ENCODE peak calls at places on chromosomes 7 and 10, in seven cellular contexts. One of them, this sample, is unnamed.

GRCh38 chr7:142177869-142178268 is 66.4 kb downstream of the MGAM2 start:
- DNase-seq in breast epithelium: no peak
- DNase-seq in body of pancreas: no peak
- DNase-seq in A549: no peak
- DNase-seq in spleen: no peak
- DNase-seq in heart left ventricle: no peak
- DNase-seq in IMR-90: no peak
- DNase-seq in this sample: no peak

GRCh38 chr10:32077896-32078295 is 21.7 kb upstream of the KIF5B start:
- DNase-seq in spleen: no peak
- DNase-seq in A549: no peak
- DNase-seq in heart left ventricle: no peak
- DNase-seq in body of pancreas: no peak
- DNase-seq in IMR-90: peak; percentile 72
- DNase-seq in breast epithelium: no peak
- DNase-seq in this sample: no peak

GRCh38 chr7:105256621-105257283 is 132.0 kb downstream of the SRPK2 start:
- DNase-seq in body of pancreas: no peak
- DNase-seq in IMR-90: no peak
- DNase-seq in spleen: no peak
- DNase-seq in breast epithelium: peak; percentile 32
- DNase-seq in heart left ventricle: no peak
- DNase-seq in A549: no peak
- DNase-seq in this sample: no peak

GRCh38 chr10:119680668-119681070 is 29.5 kb downstream of the BAG3 start:
- DNase-seq in body of pancreas: no peak
- DNase-seq in breast epithelium: peak; percentile 79
- DNase-seq in A549: no peak
- DNase-seq in IMR-90: peak; percentile 30
- DNase-seq in spleen: no peak
- DNase-seq in heart left ventricle: no peak
- DNase-seq in this sample: no peak

GRCh38 chr7:131011437-131011752 is 277.4 kb upstream of the KLF14 start:
- DNase-seq in breast epithelium: no peak
- DNase-seq in heart left ventricle: no peak
- DNase-seq in IMR-90: no peak
- DNase-seq in spleen: peak; percentile 84
- DNase-seq in A549: no peak
- DNase-seq in body of pancreas: no peak
- DNase-seq in this sample: peak; percentile 88

GRCh38 chr10:12876266-12876665 is 125.2 kb downstream of the CCDC3 start:
- DNase-seq in heart left ventricle: no peak
- DNase-seq in breast epithelium: no peak
- DNase-seq in body of pancreas: no peak
- DNase-seq in IMR-90: no peak
- DNase-seq in spleen: no peak
- DNase-seq in A549: no peak
- DNase-seq in this sample: no peak

GRCh38 chr7:45082031-45082830 is 6.5 kb downstream of the NACAD start:
- DNase-seq in breast epithelium: no peak
- DNase-seq in A549: no peak
- DNase-seq in IMR-90: no peak
- DNase-seq in heart left ventricle: no peak
- DNase-seq in body of pancreas: no peak
- DNase-seq in spleen: no peak
- DNase-seq in this sample: no peak

GRCh38 chr7:92135100-92135429 is 788 bp upstream of the CYP51A1 start:
- DNase-seq in spleen: no peak
- DNase-seq in IMR-90: no peak
- DNase-seq in A549: no peak
- DNase-seq in heart left ventricle: no peak
- DNase-seq in body of pancreas: peak; percentile 32
- DNase-seq in breast epithelium: no peak
- DNase-seq in this sample: no peak

GRCh38 chr10:110708776-110709443 is 64.8 kb downstream of the RBM20 start:
- DNase-seq in spleen: no peak
- DNase-seq in IMR-90: no peak
- DNase-seq in breast epithelium: no peak
- DNase-seq in heart left ventricle: no peak
- DNase-seq in body of pancreas: no peak
- DNase-seq in A549: no peak
- DNase-seq in this sample: no peak

GRCh38 chr7:117129538-117129955 is 176.2 kb downstream of the ST7 start:
- DNase-seq in breast epithelium: no peak
- DNase-seq in IMR-90: no peak
- DNase-seq in body of pancreas: no peak
- DNase-seq in heart left ventricle: no peak
- DNase-seq in spleen: no peak
- DNase-seq in A549: no peak
- DNase-seq in this sample: no peak

GRCh38 chr10:113409147-113409546 is 143.7 kb upstream of the HABP2 start:
- DNase-seq in breast epithelium: no peak
- DNase-seq in body of pancreas: no peak
- DNase-seq in spleen: no peak
- DNase-seq in A549: no peak
- DNase-seq in heart left ventricle: no peak
- DNase-seq in IMR-90: no peak
- DNase-seq in this sample: no peak

GRCh38 chr10:28254290-28254985 is 48.4 kb downstream of the MPP7 start:
- DNase-seq in A549: no peak
- DNase-seq in spleen: no peak
- DNase-seq in IMR-90: peak; percentile 54
- DNase-seq in body of pancreas: peak; percentile 40
- DNase-seq in heart left ventricle: no peak
- DNase-seq in breast epithelium: no peak
- DNase-seq in this sample: no peak

GRCh38 chr10:114291076-114291475 is 52.0 kb downstream of the VWA2 start:
- DNase-seq in breast epithelium: no peak
- DNase-seq in A549: no peak
- DNase-seq in IMR-90: no peak
- DNase-seq in body of pancreas: no peak
- DNase-seq in heart left ventricle: peak; percentile 26
- DNase-seq in spleen: peak; percentile 64
- DNase-seq in this sample: no peak

GRCh38 chr7:75042299-75042698 is 31.3 kb downstream of the RCC1L start:
- DNase-seq in breast epithelium: peak; percentile 35
- DNase-seq in body of pancreas: no peak
- DNase-seq in IMR-90: no peak
- DNase-seq in spleen: no peak
- DNase-seq in A549: no peak
- DNase-seq in heart left ventricle: no peak
- DNase-seq in this sample: peak; percentile 70

GRCh38 chr10:76428541-76429330 is 997.3 kb downstream of the LRMDA start:
- DNase-seq in spleen: no peak
- DNase-seq in body of pancreas: no peak
- DNase-seq in IMR-90: peak; percentile 95
- DNase-seq in A549: no peak
- DNase-seq in breast epithelium: no peak
- DNase-seq in heart left ventricle: no peak
- DNase-seq in this sample: no peak

GRCh38 chr7:45643630-45644029 is 69.5 kb downstream of the ADCY1 start:
- DNase-seq in A549: no peak
- DNase-seq in heart left ventricle: no peak
- DNase-seq in spleen: no peak
- DNase-seq in IMR-90: no peak
- DNase-seq in body of pancreas: no peak
- DNase-seq in breast epithelium: no peak
- DNase-seq in this sample: no peak

GRCh38 chr10:86367339-86367951 is 850 bp upstream of the GRID1 start:
- DNase-seq in breast epithelium: no peak
- DNase-seq in IMR-90: no peak
- DNase-seq in heart left ventricle: peak; percentile 66
- DNase-seq in body of pancreas: peak; percentile 19
- DNase-seq in A549: no peak
- DNase-seq in spleen: no peak
- DNase-seq in this sample: peak; percentile 21

GRCh38 chr7:17234398-17235021 is 63.9 kb upstream of the AHR start:
- DNase-seq in A549: peak; percentile 65
- DNase-seq in body of pancreas: peak; percentile 13
- DNase-seq in breast epithelium: peak; percentile 21
- DNase-seq in heart left ventricle: no peak
- DNase-seq in spleen: no peak
- DNase-seq in IMR-90: peak; percentile 95
- DNase-seq in this sample: no peak

GRCh38 chr10:19815478-19816419 is 483 bp upstream of the PLXDC2 start:
- DNase-seq in heart left ventricle: peak; percentile 88
- DNase-seq in A549: no peak
- DNase-seq in breast epithelium: peak; percentile 77
- DNase-seq in body of pancreas: peak; percentile 40
- DNase-seq in spleen: peak; percentile 87
- DNase-seq in IMR-90: peak; percentile 56
- DNase-seq in this sample: peak; percentile 91

GRCh38 chr10:94146746-94147145 is 153.0 kb downstream of the PLCE1 start:
- DNase-seq in breast epithelium: no peak
- DNase-seq in spleen: no peak
- DNase-seq in body of pancreas: no peak
- DNase-seq in heart left ventricle: no peak
- DNase-seq in IMR-90: no peak
- DNase-seq in A549: no peak
- DNase-seq in this sample: no peak

GRCh38 chr10:7362451-7362850 is 48.4 kb downstream of the SFMBT2 start:
- DNase-seq in IMR-90: peak; percentile 33
- DNase-seq in A549: no peak
- DNase-seq in spleen: no peak
- DNase-seq in body of pancreas: no peak
- DNase-seq in heart left ventricle: no peak
- DNase-seq in breast epithelium: no peak
- DNase-seq in this sample: no peak

GRCh38 chr7:1741751-1742554 is 71.9 kb downstream of the ELFN1 start:
- DNase-seq in body of pancreas: no peak
- DNase-seq in spleen: peak; percentile 88
- DNase-seq in heart left ventricle: no peak
- DNase-seq in A549: no peak
- DNase-seq in IMR-90: no peak
- DNase-seq in breast epithelium: no peak
- DNase-seq in this sample: peak; percentile 88

GRCh38 chr10:131158695-131159094 is 152.8 kb downstream of the TCERG1L start:
- DNase-seq in breast epithelium: no peak
- DNase-seq in spleen: peak; percentile 71
- DNase-seq in heart left ventricle: no peak
- DNase-seq in IMR-90: no peak
- DNase-seq in body of pancreas: no peak
- DNase-seq in A549: no peak
- DNase-seq in this sample: no peak

GRCh38 chr10:61992683-61993629 is 91.5 kb downstream of the ARID5B start:
- DNase-seq in IMR-90: peak; percentile 88
- DNase-seq in A549: no peak
- DNase-seq in spleen: no peak
- DNase-seq in heart left ventricle: no peak
- DNase-seq in body of pancreas: no peak
- DNase-seq in breast epithelium: peak; percentile 57
- DNase-seq in this sample: peak; percentile 88

GRCh38 chr7:93016085-93016471 is 101.7 kb downstream of the SAMD9 start:
- DNase-seq in breast epithelium: no peak
- DNase-seq in spleen: no peak
- DNase-seq in body of pancreas: no peak
- DNase-seq in A549: no peak
- DNase-seq in IMR-90: peak; percentile 45
- DNase-seq in heart left ventricle: no peak
- DNase-seq in this sample: no peak

GRCh38 chr10:131274133-131274880 is 37.2 kb downstream of the TCERG1L start:
- DNase-seq in heart left ventricle: no peak
- DNase-seq in body of pancreas: no peak
- DNase-seq in A549: no peak
- DNase-seq in breast epithelium: no peak
- DNase-seq in IMR-90: no peak
- DNase-seq in spleen: peak; percentile 37
- DNase-seq in this sample: no peak

GRCh38 chr7:95407751-95408150 is 11.6 kb upstream of the PON3 start:
- DNase-seq in heart left ventricle: no peak
- DNase-seq in breast epithelium: no peak
- DNase-seq in IMR-90: no peak
- DNase-seq in body of pancreas: no peak
- DNase-seq in A549: no peak
- DNase-seq in spleen: no peak
- DNase-seq in this sample: no peak

GRCh38 chr7:40701836-40702551 is 567.2 kb downstream of the SUGCT start:
- DNase-seq in breast epithelium: no peak
- DNase-seq in IMR-90: no peak
- DNase-seq in spleen: no peak
- DNase-seq in heart left ventricle: no peak
- DNase-seq in A549: no peak
- DNase-seq in body of pancreas: no peak
- DNase-seq in this sample: no peak

GRCh38 chr10:30160431-30160982 is 101.1 kb upstream of the JCAD start:
- DNase-seq in breast epithelium: no peak
- DNase-seq in A549: no peak
- DNase-seq in IMR-90: no peak
- DNase-seq in body of pancreas: no peak
- DNase-seq in heart left ventricle: no peak
- DNase-seq in spleen: no peak
- DNase-seq in this sample: no peak

GRCh38 chr7:55488804-55489340 is 83.4 kb downstream of the VOPP1 start:
- DNase-seq in A549: no peak
- DNase-seq in IMR-90: no peak
- DNase-seq in spleen: peak; percentile 57
- DNase-seq in body of pancreas: no peak
- DNase-seq in breast epithelium: no peak
- DNase-seq in heart left ventricle: no peak
- DNase-seq in this sample: no peak
- TF ChIP-seq POLR2A in A549: no peak
- TF ChIP-seq POLR2A in IMR-90: no peak
- TF ChIP-seq POLR2A in spleen: no peak
- TF ChIP-seq POLR2A in body of pancreas: no peak
- TF ChIP-seq POLR2A in breast epithelium: no peak
- TF ChIP-seq POLR2A in heart left ventricle: no peak
- TF ChIP-seq POLR2A in this sample: no peak

DNA sequence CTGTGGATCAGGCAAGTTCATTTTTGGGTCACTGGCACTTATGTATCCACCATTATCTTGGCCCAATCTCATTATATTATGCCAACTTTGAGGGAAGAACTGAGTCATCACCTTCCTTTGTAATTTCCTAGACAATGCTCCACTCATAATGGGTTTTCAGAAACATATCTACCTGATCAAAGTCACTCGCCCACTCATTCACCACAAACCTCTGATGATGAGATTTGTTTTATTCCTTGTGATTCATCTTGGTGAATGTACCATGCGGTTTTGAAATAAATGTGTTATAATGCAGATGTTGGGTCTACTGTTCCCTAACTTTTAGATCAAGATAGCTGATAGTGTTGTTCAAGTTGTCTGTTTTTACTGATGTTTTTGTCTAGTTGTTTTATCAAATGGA is 525.9 kb downstream of the KIF20B start:
- DNase-seq in A549: no peak
- DNase-seq in breast epithelium: no peak
- DNase-seq in body of pancreas: no peak
- DNase-seq in IMR-90: peak; percentile 34
- DNase-seq in heart left ventricle: no peak
- DNase-seq in spleen: no peak
- DNase-seq in this sample: no peak
- H3K27ac ChIP-seq in A549: no peak overlapping the region
- H3K27ac ChIP-seq in breast epithelium: no peak overlapping the region
- H3K27ac ChIP-seq in body of pancreas: no peak overlapping the region
- H3K27ac ChIP-seq in IMR-90: no peak overlapping the region
- H3K27ac ChIP-seq in heart left ventricle: no peak overlapping the region
- H3K27ac ChIP-seq in spleen: no peak overlapping the region
- H3K27ac ChIP-seq in this sample: no peak overlapping the region

GRCh38 chr10:35331894-35332640 is 4.2 kb upstream of the CCNY start:
- DNase-seq in IMR-90: peak; percentile 97
- DNase-seq in breast epithelium: no peak
- DNase-seq in body of pancreas: no peak
- DNase-seq in heart left ventricle: no peak
- DNase-seq in A549: peak; percentile 84
- DNase-seq in spleen: no peak
- DNase-seq in this sample: no peak
- H3K4me1 ChIP-seq in IMR-90: peaks cover 25% of the 10 kb centered on the region
- H3K4me1 ChIP-seq in breast epithelium: peaks cover 8% of the 10 kb centered on the region
- H3K4me1 ChIP-seq in body of pancreas: peaks cover 28% of the 10 kb centered on the region
- H3K4me1 ChIP-seq in heart left ventricle: peaks cover 73% of the 10 kb centered on the region
- H3K4me1 ChIP-seq in A549: peaks cover 53% of the 10 kb centered on the region
- H3K4me1 ChIP-seq in spleen: peaks cover 85% of the 10 kb centered on the region
- H3K4me1 ChIP-seq in this sample: peaks cover 24% of the 10 kb centered on the region

GRCh38 chr7:106419455-106420182 is 134.8 kb upstream of the NAMPT start:
- DNase-seq in IMR-90: no peak
- DNase-seq in breast epithelium: no peak
- DNase-seq in body of pancreas: no peak
- DNase-seq in heart left ventricle: no peak
- DNase-seq in A549: no peak
- DNase-seq in spleen: no peak
- DNase-seq in this sample: no peak
- TF ChIP-seq POLR2A in IMR-90: no peak
- TF ChIP-seq POLR2A in breast epithelium: no peak
- TF ChIP-seq POLR2A in body of pancreas: no peak
- TF ChIP-seq POLR2A in heart left ventricle: no peak
- TF ChIP-seq POLR2A in A549: no peak
- TF ChIP-seq POLR2A in spleen: no peak
- TF ChIP-seq POLR2A in this sample: no peak